ENCODE peak calls at places on chromosomes 13 and 19, in seven cellular contexts. Y is AG09309; J is activated CD4-positive, alpha-beta T cell treated with anti-CD3 and anti-CD28 coated beads, Interleukin-2, amount 50 U/mL, for 4 hours; T is GM03348; L is Caco-2; H is SK-N-DZ; R is activated naive CD4-positive, alpha-beta T cell treated with Interleukin-2 at 50 U/mL for 16 hours. S is an unnamed sample.

GRCh38 chr19:50285833-50286232 is 43.3 kb downstream of the KCNC3 start:
- DNase-seq in Y (no peak), R (no peak), H (no peak), L (no peak), J (no peak), T (no peak), S (no peak)

GRCh38 chr13:86020350-86021002 is 221.3 kb upstream of the SLITRK6 start:
- DNase-seq in R (no peak), J (no peak), Y (no peak), T (no peak), L (no peak), H (no peak), S (no peak)

GRCh38 chr13:48626077-48626449 is 27.7 kb upstream of the CYSLTR2 start:
- DNase-seq in T (no peak), J (no peak), H (no peak), R (no peak), Y (no peak), L (peak), S (peak)

GRCh38 chr13:41004875-41005693 is 14.0 kb downstream of the ELF1 start:
- DNase-seq in H (no peak), J (no peak), T (no peak), Y (no peak), L (no peak), R (no peak), S (no peak)

GRCh38 chr13:21933001-21933400 is 262.1 kb downstream of the FGF9 start:
- DNase-seq in J (no peak), T (no peak), R (no peak), H (no peak), L (no peak), Y (no peak), S (no peak)

GRCh38 chr19:46191356-46191755 is 38.2 kb upstream of the IGFL1 start:
- DNase-seq in T (no peak), J (no peak), R (no peak), L (no peak), H (no peak), Y (no peak), S (no peak)

GRCh38 chr19:37361994-37362393 is 8.9 kb upstream of the ZNF527 start:
- DNase-seq in H (no peak), R (no peak), Y (no peak), L (no peak), T (peak), J (no peak), S (no peak)

GRCh38 chr13:51518847-51519246 is 65.4 kb upstream of the WDFY2 start:
- DNase-seq in T (peak), H (no peak), L (no peak), R (peak), J (no peak), Y (no peak), S (no peak)

GRCh38 chr19:1251233-1251502 is 2.8 kb downstream of the MIDN start:
- DNase-seq in H (no peak), T (peak), Y (no peak), J (no peak), R (no peak), L (no peak), S (peak)

GRCh38 chr19:6687117-6687516 is 17.2 kb upstream of the TNFSF14 start:
- DNase-seq in T (no peak), R (no peak), J (no peak), Y (no peak), L (no peak), H (no peak), S (no peak)

GRCh38 chr19:39407644-39408391 is 1.2 kb downstream of the ZFP36 start:
- DNase-seq in L (peak), H (no peak), J (peak), R (peak), Y (no peak), T (peak), S (no peak)

GRCh38 chr13:83065136-83065535 is 817.1 kb downstream of the SLITRK1 start:
- DNase-seq in H (no peak), L (no peak), R (no peak), T (peak), Y (peak), J (no peak), S (no peak)

GRCh38 chr19:19538077-19538764 is at the start of gene CILP2:
- DNase-seq in L (peak), T (peak), J (no peak), H (peak), Y (no peak), R (peak), S (no peak)

GRCh38 chr13:34435338-34435737 is 506.7 kb upstream of the NBEA start:
- DNase-seq in T (no peak), J (no peak), L (no peak), R (no peak), Y (peak), H (no peak), S (no peak)

GRCh38 chr13:98950705-98951104 is 27.2 kb downstream of the DOCK9 start:
- DNase-seq in J (no peak), Y (no peak), R (no peak), L (no peak), T (no peak), H (no peak), S (no peak)

GRCh38 chr13:79913141-79913827 is 427.6 kb downstream of the SPRY2 start:
- DNase-seq in L (no peak), Y (no peak), J (no peak), T (no peak), R (no peak), H (no peak), S (no peak)

GRCh38 chr19:46849610-46850009 is 1.0 kb downstream of the AP2S1 start:
- DNase-seq in T (peak), R (no peak), L (no peak), Y (no peak), J (no peak), H (no peak), S (no peak)

GRCh38 chr19:44680536-44680935 is 9.3 kb downstream of the CEACAM19 start:
- DNase-seq in H (no peak), Y (no peak), L (no peak), T (no peak), R (no peak), J (no peak), S (no peak)

GRCh38 chr19:5977222-5977784 is 637 bp downstream of the RANBP3 start:
- DNase-seq in L (no peak), R (no peak), Y (no peak), T (no peak), J (no peak), H (no peak), S (no peak)

GRCh38 chr13:113337556-113337955 is 26.4 kb downstream of the GRTP1 start:
- DNase-seq in L (no peak), R (no peak), T (no peak), Y (no peak), J (no peak), H (no peak), S (no peak)

GRCh38 chr13:28423010-28423409 is 71.9 kb downstream of the FLT1 start:
- DNase-seq in T (no peak), J (no peak), L (no peak), Y (no peak), H (no peak), R (no peak), S (no peak)

GRCh38 chr13:65964672-65965071 is 1265.5 kb downstream of the PCDH9 start:
- DNase-seq in L (no peak), R (no peak), H (no peak), T (no peak), Y (no peak), J (no peak), S (no peak)

GRCh38 chr19:45553464-45553863 is 31.1 kb downstream of the OPA3 start:
- DNase-seq in L (no peak), J (no peak), Y (no peak), T (no peak), H (no peak), R (no peak), S (no peak)

GRCh38 chr19:7869453-7869909 is 4.7 kb downstream of the PRR36 start:
- DNase-seq in T (peak), L (peak), Y (no peak), R (peak), H (no peak), J (peak), S (peak)

GRCh38 chr13:113748101-113748861 is 10.7 kb upstream of the TMEM255B start:
- DNase-seq in J (no peak), R (no peak), L (no peak), T (no peak), H (no peak), Y (no peak), S (peak)

GRCh38 chr13:24036115-24036514 is 124.4 kb upstream of the SPATA13 start:
- DNase-seq in R (no peak), Y (no peak), H (no peak), T (peak), J (no peak), L (no peak), S (no peak)

GRCh38 chr13:23380534-23380933 is 53.0 kb downstream of the SACS start:
- DNase-seq in T (no peak), R (no peak), Y (no peak), H (no peak), L (no peak), J (no peak), S (no peak)

GRCh38 chr19:6536138-6536671 is 5.4 kb downstream of the TNFSF9 start:
- DNase-seq in T (no peak), J (peak), R (peak), L (peak), Y (no peak), H (peak), S (peak)

GRCh38 chr19:44808463-44809371 is at the start of gene BCAM:
- DNase-seq in H (no peak), R (no peak), J (no peak), L (peak), T (peak), Y (no peak), S (peak)

GRCh38 chr13:43364210-43365041 is 341.0 kb downstream of the DNAJC15 start:
- DNase-seq in Y (peak), T (peak), J (no peak), L (no peak), R (no peak), H (peak), S (no peak)

S was measured in HepG2.